ENCODE peak calls at places on chromosomes 7 and 10, in five cellular contexts. One of them, this sample, is unnamed.

GRCh38 chr10:43944742-43945730 is 296.4 kb upstream of the ZNF32 start:
- DNase-seq in AG08396: no peak
- DNase-seq in AG20443: peak
- DNase-seq in lower leg skin: peak
- DNase-seq in HuH-7.5: no peak
- DNase-seq in this sample: no peak

GRCh38 chr10:45526309-45526708 is 146.3 kb downstream of the ZFAND4 start:
- DNase-seq in AG08396: no peak
- DNase-seq in AG20443: no peak
- DNase-seq in lower leg skin: no peak
- DNase-seq in HuH-7.5: no peak
- DNase-seq in this sample: no peak

GRCh38 chr7:102467581-102468415 is 3.0 kb downstream of the LRWD1 start:
- DNase-seq in AG08396: no peak
- DNase-seq in AG20443: no peak
- DNase-seq in lower leg skin: no peak
- DNase-seq in HuH-7.5: no peak
- DNase-seq in this sample: no peak

GRCh38 chr7:117375380-117375779 is 51.9 kb downstream of the ASZ1 start:
- DNase-seq in AG08396: no peak
- DNase-seq in AG20443: no peak
- DNase-seq in lower leg skin: no peak
- DNase-seq in HuH-7.5: no peak
- DNase-seq in this sample: no peak

GRCh38 chr7:74051629-74052410 is 23.8 kb downstream of the ELN start:
- DNase-seq in AG08396: no peak
- DNase-seq in AG20443: no peak
- DNase-seq in lower leg skin: no peak
- DNase-seq in HuH-7.5: peak
- DNase-seq in this sample: peak

GRCh38 chr10:69839696-69840345 is 38.1 kb downstream of the COL13A1 start:
- DNase-seq in AG08396: no peak
- DNase-seq in AG20443: peak
- DNase-seq in lower leg skin: no peak
- DNase-seq in HuH-7.5: no peak
- DNase-seq in this sample: no peak

GRCh38 chr7:47221826-47222225 is 360.1 kb downstream of the TNS3 start:
- DNase-seq in AG08396: no peak
- DNase-seq in AG20443: no peak
- DNase-seq in lower leg skin: no peak
- DNase-seq in HuH-7.5: no peak
- DNase-seq in this sample: no peak

GRCh38 chr7:35828817-35829216 is 28.0 kb downstream of the SEPTIN7 start:
- DNase-seq in AG08396: no peak
- DNase-seq in AG20443: no peak
- DNase-seq in lower leg skin: no peak
- DNase-seq in HuH-7.5: no peak
- DNase-seq in this sample: no peak

GRCh38 chr7:67392596-67393438 is 396.2 kb downstream of the TYW1 start:
- DNase-seq in AG08396: no peak
- DNase-seq in AG20443: no peak
- DNase-seq in lower leg skin: no peak
- DNase-seq in HuH-7.5: no peak
- DNase-seq in this sample: no peak

GRCh38 chr7:70700935-70701425 is 431.0 kb upstream of the GALNT17 start:
- DNase-seq in AG08396: no peak
- DNase-seq in AG20443: no peak
- DNase-seq in lower leg skin: no peak
- DNase-seq in HuH-7.5: no peak
- DNase-seq in this sample: no peak

GRCh38 chr10:126013489-126014281 is 117.3 kb downstream of the FANK1 start:
- DNase-seq in AG08396: peak
- DNase-seq in AG20443: peak
- DNase-seq in lower leg skin: no peak
- DNase-seq in HuH-7.5: no peak
- DNase-seq in this sample: peak

GRCh38 chr10:76550806-76551205 is 1086.8 kb downstream of the KCNMA1 start:
- DNase-seq in AG08396: peak
- DNase-seq in AG20443: peak
- DNase-seq in lower leg skin: no peak
- DNase-seq in HuH-7.5: no peak
- DNase-seq in this sample: no peak

GRCh38 chr7:80699030-80699638 is 60.7 kb downstream of the CD36 start:
- DNase-seq in AG08396: peak
- DNase-seq in AG20443: peak
- DNase-seq in lower leg skin: no peak
- DNase-seq in HuH-7.5: no peak
- DNase-seq in this sample: no peak